ENCODE peak calls at places on chromosomes 6 and 20, in seven cellular contexts. I, N, U, M, Z, X and T are unnamed samples.

GRCh38 chr20:33685328-33686007 is 717 bp downstream of the E2F1 start:
- DNase-seq in I (peak; percentile 84), N (no peak), U (no peak), M (peak; percentile 13), Z (peak; percentile 63), X (peak; percentile 63), T (peak; percentile 86)

GRCh38 chr6:31851485-31851832 is 11.2 kb downstream of the NEU1 start:
- DNase-seq in I (no peak), N (no peak), U (no peak), M (no peak), Z (no peak), X (no peak), T (no peak)

GRCh38 chr6:56093776-56094175 is 153.6 kb downstream of the COL21A1 start:
- DNase-seq in I (no peak), N (no peak), U (no peak), M (no peak), Z (no peak), X (no peak), T (no peak)

GRCh38 chr6:39834278-39834677 is 42.1 kb downstream of the DAAM2 start:
- DNase-seq in I (no peak), N (no peak), U (no peak), M (no peak), Z (no peak), X (no peak), T (no peak)

GRCh38 chr20:33733654-33734576 is 2.1 kb downstream of the ZNF341 start:
- DNase-seq in I (no peak), N (peak; percentile 33), U (no peak), M (peak; percentile 53), Z (peak; percentile 49), X (peak; percentile 61), T (peak; percentile 25)

GRCh38 chr20:51569815-51570741 is 27.6 kb upstream of the NFATC2 start:
- DNase-seq in I (no peak), N (no peak), U (no peak), M (peak; percentile 26), Z (no peak), X (no peak), T (no peak)

GRCh38 chr6:166341915-166342292 is 441 bp downstream of the SFT2D1 start:
- DNase-seq in I (no peak), N (peak; percentile 32), U (no peak), M (no peak), Z (no peak), X (no peak), T (peak; percentile 61)

GRCh38 chr6:22956029-22956715 is 386.8 kb downstream of the HDGFL1 start:
- DNase-seq in I (no peak), N (peak; percentile 7), U (no peak), M (no peak), Z (no peak), X (no peak), T (no peak)

GRCh38 chr6:135054238-135054574 is 416 bp downstream of the HBS1L start:
- DNase-seq in I (no peak), N (no peak), U (no peak), M (no peak), Z (no peak), X (no peak), T (no peak)

GRCh38 chr20:3172933-3173581 is at the start of gene LZTS3:
- DNase-seq in I (peak; percentile 95), N (peak; percentile 85), U (peak; percentile 81), M (peak; percentile 60), Z (peak; percentile 92), X (peak; percentile 75), T (peak; percentile 81)

GRCh38 chr6:50819527-50819905 is 845 bp downstream of the TFAP2B start:
- DNase-seq in I (peak; percentile 83), N (peak; percentile 16), U (no peak), M (no peak), Z (peak; percentile 73), X (no peak), T (no peak)

GRCh38 chr6:13228264-13229204 is 99.8 kb downstream of the TBC1D7 start:
- DNase-seq in I (peak; percentile 64), N (no peak), U (no peak), M (no peak), Z (no peak), X (no peak), T (no peak)

GRCh38 chr20:60516442-60516841 is 558.2 kb downstream of the CDH26 start:
- DNase-seq in I (no peak), N (no peak), U (no peak), M (no peak), Z (no peak), X (no peak), T (no peak)

GRCh38 chr6:17012421-17013225 is 89.2 kb upstream of the STMND1 start:
- DNase-seq in I (no peak), N (peak; percentile 51), U (no peak), M (peak; percentile 72), Z (no peak), X (no peak), T (no peak)

GRCh38 chr6:27582928-27583725 is 110.2 kb upstream of the ZNF184 start:
- DNase-seq in I (no peak), N (peak; percentile 21), U (no peak), M (peak; percentile 60), Z (peak; percentile 88), X (no peak), T (peak; percentile 84)

GRCh38 chr20:5786930-5787826 is 37.0 kb downstream of the SHLD1 start:
- DNase-seq in I (peak; percentile 64), N (peak; percentile 58), U (no peak), M (peak; percentile 76), Z (no peak), X (no peak), T (peak; percentile 75)

GRCh38 chr6:161921602-161922400 is 647.9 kb upstream of the AGPAT4 start:
- DNase-seq in I (no peak), N (no peak), U (no peak), M (no peak), Z (no peak), X (no peak), T (no peak)

GRCh38 chr6:145147559-145147958 is 587.8 kb downstream of the EPM2A start:
- DNase-seq in I (no peak), N (no peak), U (no peak), M (no peak), Z (no peak), X (no peak), T (no peak)

GRCh38 chr6:11976489-11976888 is 35.6 kb upstream of the HIVEP1 start:
- DNase-seq in I (no peak), N (no peak), U (no peak), M (no peak), Z (no peak), X (no peak), T (no peak)

GRCh38 chr6:1657116-1657776 is 47.5 kb downstream of the FOXC1 start:
- DNase-seq in I (peak; percentile 61), N (no peak), U (no peak), M (no peak), Z (no peak), X (no peak), T (no peak)

GRCh38 chr20:45878076-45878731 is 2.8 kb upstream of the ZSWIM1 start:
- DNase-seq in I (no peak), N (no peak), U (no peak), M (no peak), Z (no peak), X (no peak), T (peak; percentile 91)

GRCh38 chr6:16286151-16286522 is 47.8 kb downstream of the GMPR start:
- DNase-seq in I (no peak), N (peak; percentile 27), U (no peak), M (peak; percentile 19), Z (peak; percentile 92), X (no peak), T (peak; percentile 44)

GRCh38 chr6:129493396-129493902 is 216.5 kb downstream of the ARHGAP18 start:
- DNase-seq in I (no peak), N (no peak), U (no peak), M (peak; percentile 62), Z (no peak), X (no peak), T (no peak)

DNA sequence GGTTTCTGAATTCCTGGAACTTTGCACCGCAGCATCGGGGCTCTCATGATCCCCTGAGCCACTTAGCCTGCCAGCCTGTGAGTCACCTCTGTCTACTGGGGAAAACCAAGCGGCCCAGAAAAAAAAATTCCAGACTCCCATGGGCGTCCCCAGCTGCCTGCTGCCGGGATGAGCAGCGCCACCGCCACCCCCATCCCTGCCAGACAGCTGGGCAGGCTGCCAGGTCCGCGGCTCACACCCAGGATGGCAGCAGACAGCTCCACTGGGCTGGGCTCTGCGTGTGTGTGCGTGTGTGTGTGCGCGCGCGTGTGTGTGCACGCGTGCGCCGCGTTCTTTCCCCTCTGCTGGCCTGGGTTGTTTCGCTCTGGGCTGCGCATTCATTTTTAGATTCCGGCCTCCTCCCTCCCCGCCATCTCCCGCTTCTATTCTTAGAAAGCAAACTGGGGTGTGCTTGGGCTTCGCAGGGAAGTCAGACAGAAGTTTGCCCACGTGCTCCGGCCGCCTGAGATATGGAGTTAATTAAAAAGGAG is 38.9 kb upstream of the PMEPA1 start:
- DNase-seq in I (peak; percentile 93), N (peak; percentile 71), U (peak; percentile 90), M (peak; percentile 80), Z (no peak), X (peak; percentile 17), T (peak; percentile 4)
- TF ChIP-seq POLR2A in I (no peak), N (no peak), U (no peak), M (no peak), Z (no peak), X (no peak), T (no peak)

DNA sequence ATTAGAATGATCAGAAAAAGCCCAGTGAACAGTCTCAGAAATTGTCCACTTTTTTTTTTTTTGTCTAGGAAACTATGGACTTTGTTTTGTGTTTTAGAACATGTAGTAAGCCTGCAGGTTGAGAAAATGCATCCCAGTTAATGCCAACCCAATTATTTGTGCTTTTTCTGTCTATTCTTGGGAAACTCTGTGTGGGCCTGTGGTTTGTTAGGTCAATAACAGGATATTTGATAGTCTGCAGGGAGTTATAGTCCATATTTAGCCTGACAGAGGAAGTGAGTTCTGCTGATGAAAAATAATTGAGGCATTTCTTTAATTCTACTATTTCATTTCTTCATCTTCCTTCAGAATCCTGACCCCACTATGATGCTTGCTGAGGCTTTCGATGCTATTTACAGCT is 154.0 kb upstream of the LAMP5 start:
- DNase-seq in I (no peak), N (no peak), U (no peak), M (no peak), Z (no peak), X (no peak), T (no peak)
- TF ChIP-seq POLR2A in I (no peak), N (no peak), U (no peak), M (no peak), Z (no peak), X (no peak), T (no peak)

DNA sequence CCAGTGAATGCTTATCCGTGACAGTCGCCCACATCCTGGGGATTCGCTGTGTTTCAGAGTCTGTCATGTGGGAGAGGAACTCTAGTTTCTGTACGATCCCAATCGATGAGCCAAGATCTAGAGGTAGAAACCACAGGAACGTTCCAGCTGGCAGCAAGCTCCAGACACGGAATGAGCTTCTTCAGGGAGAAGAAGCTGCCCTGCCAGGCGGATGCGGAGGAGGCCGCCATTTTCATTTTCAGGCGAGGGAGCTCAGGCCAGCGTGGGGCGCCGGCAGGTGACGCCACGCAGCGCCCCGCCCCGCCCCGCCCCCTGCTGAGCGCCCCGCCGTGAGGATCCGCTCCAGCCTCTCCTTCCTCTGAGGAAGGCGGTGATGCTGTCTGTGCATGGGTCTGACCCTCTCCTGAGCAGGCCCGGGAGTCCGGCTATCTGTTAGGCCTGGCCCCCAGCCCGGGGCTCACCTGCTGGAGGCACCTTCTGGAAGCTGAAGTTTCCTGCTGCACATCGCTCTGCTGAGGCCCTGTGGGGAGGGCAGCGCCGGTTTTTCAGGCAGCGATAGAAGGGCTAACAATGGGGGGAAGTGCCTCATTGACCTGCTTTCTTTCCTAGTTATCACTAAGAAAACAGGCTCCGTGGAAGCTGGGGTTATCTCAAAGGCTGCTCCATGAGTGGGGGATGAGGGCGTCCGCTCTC is 147.5 kb downstream of the ERMARD start:
- DNase-seq in I (peak; percentile 76), N (no peak), U (no peak), M (peak; percentile 92), Z (no peak), X (no peak), T (no peak)
- TF ChIP-seq POLR2A in I (no peak), N (no peak), U (no peak), M (no peak), Z (no peak), X (no peak), T (no peak)

GRCh38 chr20:58907481-58908137 is 55.1 kb downstream of the GNAS start:
- DNase-seq in I (peak; percentile 97), N (peak; percentile 98), U (peak; percentile 86), M (peak; percentile 97), Z (no peak), X (peak; percentile 86), T (peak; percentile 72)
- TF ChIP-seq POLR2A in I (no peak), N (no peak), U (no peak), M (no peak), Z (no peak), X (no peak), T (no peak)